ENCODE peak calls at places on chromosomes 16 and 17, in nine cellular contexts. F is psoas muscle, J is OCI-LY7, Z is PC-3, G is neural progenitor cell, W is left lung, H is WERI-Rb-1, M is SK-N-SH, Q is transverse colon. L is an unnamed sample.

GRCh38 chr16:30053376-30054015 is 12.1 kb upstream of the ALDOA start:
- DNase-seq in G (no peak), F (no peak), H (no peak), Z (peak; percentile 57), J (no peak), W (no peak), Q (no peak), M (no peak), L (no peak)

GRCh38 chr16:74568961-74569631 is 37.8 kb downstream of the GLG1 start:
- DNase-seq in Z (no peak), W (no peak), Q (no peak), H (no peak), J (no peak), M (no peak), G (no peak), F (no peak), L (no peak)

GRCh38 chr16:10738231-10739077 is 5.2 kb upstream of the NUBP1 start:
- DNase-seq in F (peak; percentile 95), W (peak; percentile 71), H (no peak), G (no peak), Z (peak; percentile 77), M (no peak), J (peak; percentile 27), Q (peak; percentile 34), L (peak; percentile 56)

GRCh38 chr16:16045311-16045710 is 95.9 kb downstream of the ABCC1 start:
- DNase-seq in F (no peak), H (no peak), W (no peak), G (no peak), Q (no peak), M (no peak), Z (peak; percentile 89), J (no peak), L (no peak)

GRCh38 chr16:1152123-1152638 is 725 bp upstream of the CACNA1H start:
- DNase-seq in F (no peak), Q (no peak), M (no peak), J (no peak), G (peak; percentile 78), W (no peak), H (peak; percentile 53), Z (no peak), L (peak; percentile 57)

GRCh38 chr17:75878174-75878998 is at the start of gene TRIM47:
- DNase-seq in Z (peak; percentile 74), H (peak; percentile 75), Q (peak; percentile 78), M (peak; percentile 81), G (peak; percentile 56), W (peak; percentile 68), J (no peak), F (peak; percentile 83), L (peak; percentile 85)

GRCh38 chr17:76527430-76528111 is 9.9 kb downstream of the CYGB start:
- DNase-seq in F (peak; percentile 85), H (no peak), J (peak; percentile 92), W (peak; percentile 59), Z (peak; percentile 85), M (peak; percentile 71), Q (peak; percentile 77), G (peak; percentile 62), L (peak; percentile 81)

GRCh38 chr17:19728114-19728495 is 11.7 kb upstream of the SLC47A2 start:
- DNase-seq in Z (peak; percentile 59), F (peak; percentile 95), H (no peak), W (peak; percentile 79), M (peak; percentile 88), J (no peak), Q (peak; percentile 80), G (no peak), L (peak; percentile 79)

GRCh38 chr17:44170499-44171201 is at the start of gene ASB16:
- DNase-seq in Q (no peak), W (no peak), J (no peak), F (peak; percentile 89), H (peak; percentile 75), M (peak; percentile 48), Z (no peak), G (peak; percentile 40), L (no peak)

GRCh38 chr16:53912155-53912554 is 208.2 kb downstream of the FTO start:
- DNase-seq in G (no peak), W (no peak), M (no peak), Z (no peak), F (no peak), Q (no peak), J (no peak), H (no peak), L (no peak)

DNA sequence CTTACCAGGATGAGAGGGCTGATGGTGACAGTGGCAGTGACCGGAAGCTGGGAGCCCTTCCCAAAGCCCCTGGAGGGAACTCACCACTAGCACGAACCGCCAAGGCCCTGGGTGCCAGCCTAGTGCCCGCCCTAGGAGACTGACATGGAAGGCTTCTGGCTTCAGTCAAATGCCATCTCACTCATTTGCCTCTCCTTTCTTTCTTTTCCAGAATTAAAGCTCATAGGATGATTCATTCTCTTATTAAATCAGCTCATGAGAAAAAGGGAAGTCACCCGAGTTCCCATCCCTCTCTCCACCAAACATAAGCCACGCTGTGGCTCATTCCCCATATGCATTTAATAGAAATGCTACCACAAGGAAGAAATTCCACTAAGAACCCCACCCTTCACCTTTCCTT is 12.1 kb downstream of the CUEDC1 start:
- DNase-seq in W (no peak), M (no peak), J (no peak), F (peak; percentile 20), Q (no peak), H (no peak), Z (peak; percentile 83), G (no peak), L (no peak)
- H3K27ac ChIP-seq in W (no peak overlapping the region), M (peak overlapping the region; percentile 29), J (no peak overlapping the region), F (peak overlapping the region; percentile 99), Q (peak overlapping the region; percentile 91), H (no peak overlapping the region), Z (peak overlapping the region; percentile 78), G (no peak overlapping the region), L (peak overlapping the region; percentile 53)

GRCh38 chr17:79301469-79301868 is 226.8 kb downstream of the ENGASE start:
- DNase-seq in J (peak; percentile 21), M (no peak), G (no peak), Q (no peak), Z (no peak), H (peak; percentile 42), F (no peak), W (no peak), L (no peak)
- TF ChIP-seq CTCF in J (peak; percentile 35), M (no peak), G (peak; percentile 38), Q (no peak), Z (peak; percentile 22), H (peak; percentile 77), F (no peak), W (no peak), L (no peak)

GRCh38 chr16:57264950-57265371 is 19.5 kb downstream of the PLLP start:
- DNase-seq in Z (no peak), Q (peak; percentile 72), M (peak; percentile 4), H (no peak), G (no peak), J (no peak), F (peak; percentile 46), W (peak; percentile 87), L (no peak)
- H3K27ac ChIP-seq in Z (no peak overlapping the region), Q (peak overlapping the region; percentile 71), M (no peak overlapping the region), H (no peak overlapping the region), G (no peak overlapping the region), J (no peak overlapping the region), F (no peak overlapping the region), W (peak overlapping the region; percentile 83), L (no peak overlapping the region)

GRCh38 chr17:37570527-37571093 is 38.6 kb downstream of the SYNRG start:
- DNase-seq in Z (peak; percentile 90), F (no peak), M (peak; percentile 79), H (peak; percentile 70), Q (peak; percentile 57), G (peak; percentile 67), J (peak; percentile 57), W (peak; percentile 40), L (no peak)
- TF ChIP-seq CTCF in Z (peak; percentile 80), F (peak; percentile 29), M (peak; percentile 71), H (peak; percentile 79), Q (peak; percentile 42), G (peak; percentile 68), J (peak; percentile 79), W (peak; percentile 16), L (no peak)

GRCh38 chr17:57650548-57650947 is 94.6 kb downstream of the CCDC182 start:
- DNase-seq in Q (no peak), G (no peak), W (no peak), Z (no peak), M (no peak), F (no peak), H (no peak), J (no peak), L (no peak)

GRCh38 chr17:57651996-57652395 is 93.1 kb downstream of the CCDC182 start:
- DNase-seq in H (no peak), F (no peak), M (no peak), W (no peak), Q (no peak), G (no peak), J (no peak), Z (no peak), L (no peak)

GRCh38 chr17:57652811-57653210 is 92.3 kb downstream of the CCDC182 start:
- DNase-seq in W (no peak), J (no peak), F (no peak), H (no peak), Z (no peak), G (no peak), Q (no peak), M (no peak), L (no peak)

GRCh38 chr17:57649731-57650484 is 95.2 kb downstream of the CCDC182 start:
- DNase-seq in J (no peak), Q (no peak), H (no peak), Z (no peak), M (no peak), F (no peak), G (peak; percentile 25), W (no peak), L (no peak)

GRCh38 chr17:57651451-57651850 is 93.6 kb downstream of the CCDC182 start:
- DNase-seq in G (no peak), F (no peak), J (no peak), W (no peak), M (no peak), Z (no peak), Q (no peak), H (no peak), L (no peak)
- H3K27ac ChIP-seq in G (no peak overlapping the region), F (no peak overlapping the region), J (no peak overlapping the region), W (no peak overlapping the region), M (no peak overlapping the region), Z (no peak overlapping the region), Q (no peak overlapping the region), H (peak overlapping the region; percentile 13), L (no peak overlapping the region)

DNA sequence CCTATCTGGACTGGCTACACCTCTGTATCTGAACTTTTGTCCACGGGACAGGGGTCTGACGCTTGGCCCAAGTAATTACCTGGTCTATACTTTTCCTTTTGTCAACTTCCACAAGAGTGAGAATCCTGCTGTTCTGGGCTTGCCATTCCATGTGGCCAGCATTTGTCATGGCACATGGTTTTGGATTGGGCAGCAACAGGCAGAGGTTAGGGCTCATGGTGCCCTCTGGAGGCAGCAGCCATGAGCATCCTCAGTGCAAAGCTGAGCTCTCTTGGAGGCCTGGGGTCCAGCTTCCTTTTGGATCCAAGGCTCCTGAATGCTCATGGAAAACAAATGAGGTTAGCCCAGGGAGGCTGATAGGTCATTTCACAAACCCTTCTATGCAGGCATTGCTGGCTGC is 7.5 kb upstream of the EDC4 start:
- DNase-seq in F (peak; percentile 47), W (no peak), H (no peak), Q (peak; percentile 27), J (peak; percentile 38), Z (peak; percentile 45), G (peak; percentile 61), M (peak; percentile 64), L (no peak)
- TF ChIP-seq CTCF in F (no peak), W (no peak), H (peak; percentile 71), Q (peak; percentile 30), J (peak; percentile 71), Z (peak; percentile 64), G (peak; percentile 50), M (peak; percentile 55), L (peak; percentile 10)

L was measured in uterus.